ENCODE peak calls at places on chromosomes 12 and 14, in nine cellular contexts. X, Q, C, Y, V, P, R, M and U are unnamed samples.

GRCh38 chr12:39272934-39273770 is 169.8 kb downstream of the KIF21A start:
- DNase-seq in Q (no peak), R (peak), C (peak), M (no peak), P (peak), X (no peak), V (peak), Y (peak), U (no peak)

GRCh38 chr14:59252772-59253500 is 64.5 kb downstream of the DAAM1 start:
- DNase-seq in V (no peak), Y (no peak), M (no peak), Q (no peak), R (no peak), C (peak), X (no peak), P (no peak), U (no peak)

GRCh38 chr14:33120966-33121365 is 182.3 kb downstream of the NPAS3 start:
- DNase-seq in X (no peak), V (no peak), Q (no peak), R (no peak), P (no peak), M (no peak), C (peak), Y (no peak), U (no peak)

GRCh38 chr14:105335735-105336476 is 21.4 kb downstream of the PACS2 start:
- DNase-seq in X (no peak), Y (no peak), R (no peak), Q (no peak), P (no peak), C (no peak), M (no peak), V (no peak), U (no peak)

GRCh38 chr12:58803893-58804292 is 116.4 kb downstream of the LRIG3 start:
- DNase-seq in R (peak), X (no peak), P (peak), C (peak), Q (no peak), M (no peak), Y (no peak), V (no peak), U (no peak)

GRCh38 chr12:128794661-128795529 is 28.9 kb downstream of the SLC15A4 start:
- DNase-seq in Q (no peak), C (no peak), X (no peak), M (peak), V (no peak), R (no peak), P (no peak), Y (peak), U (no peak)

GRCh38 chr12:48789858-48790326 is 1.0 kb upstream of the ADCY6 start:
- DNase-seq in V (no peak), P (no peak), C (no peak), Q (no peak), R (no peak), X (no peak), Y (no peak), M (no peak), U (no peak)

GRCh38 chr12:68162374-68162773 is 2.8 kb upstream of the IFNG start:
- DNase-seq in V (no peak), Y (no peak), C (peak), Q (no peak), X (no peak), M (no peak), R (no peak), P (no peak), U (no peak)

GRCh38 chr12:62631531-62632520 is 165.2 kb downstream of the MON2 start:
- DNase-seq in Y (peak), P (peak), V (peak), Q (peak), M (no peak), C (peak), X (peak), R (peak), U (peak)

GRCh38 chr12:108783446-108783845 is 52.1 kb upstream of the CORO1C start:
- DNase-seq in R (no peak), P (no peak), Q (no peak), C (no peak), V (no peak), Y (no peak), X (no peak), M (no peak), U (no peak)

GRCh38 chr12:102436867-102437266 is 43.5 kb downstream of the IGF1 start:
- DNase-seq in C (no peak), P (no peak), R (no peak), V (no peak), X (no peak), M (no peak), Q (no peak), Y (no peak), U (no peak)

GRCh38 chr14:88729159-88729558 is 63.6 kb downstream of the EML5 start:
- DNase-seq in Y (no peak), X (no peak), R (no peak), Q (no peak), P (no peak), C (no peak), M (no peak), V (no peak), U (no peak)
- TF ChIP-seq CTCF in Y (no peak), X (no peak), R (no peak), Q (no peak), P (peak), C (no peak), M (no peak), V (no peak), U (no peak)

GRCh38 chr14:52551696-52552062 is 626 bp downstream of the TXNDC16 start:
- DNase-seq in M (no peak), P (no peak), Y (peak), X (no peak), Q (no peak), V (no peak), R (peak), C (peak), U (peak)
- TF ChIP-seq CTCF in M (peak), P (peak), Y (peak), X (no peak), Q (peak), V (no peak), R (no peak), C (peak), U (peak)

GRCh38 chr12:113724703-113725556 is 241.2 kb downstream of the RBM19 start:
- DNase-seq in R (no peak), X (no peak), P (no peak), C (no peak), V (no peak), Q (no peak), Y (no peak), M (no peak), U (no peak)
- TF ChIP-seq CTCF in R (no peak), X (no peak), P (no peak), C (no peak), V (no peak), Q (no peak), Y (no peak), M (no peak), U (no peak)

DNA sequence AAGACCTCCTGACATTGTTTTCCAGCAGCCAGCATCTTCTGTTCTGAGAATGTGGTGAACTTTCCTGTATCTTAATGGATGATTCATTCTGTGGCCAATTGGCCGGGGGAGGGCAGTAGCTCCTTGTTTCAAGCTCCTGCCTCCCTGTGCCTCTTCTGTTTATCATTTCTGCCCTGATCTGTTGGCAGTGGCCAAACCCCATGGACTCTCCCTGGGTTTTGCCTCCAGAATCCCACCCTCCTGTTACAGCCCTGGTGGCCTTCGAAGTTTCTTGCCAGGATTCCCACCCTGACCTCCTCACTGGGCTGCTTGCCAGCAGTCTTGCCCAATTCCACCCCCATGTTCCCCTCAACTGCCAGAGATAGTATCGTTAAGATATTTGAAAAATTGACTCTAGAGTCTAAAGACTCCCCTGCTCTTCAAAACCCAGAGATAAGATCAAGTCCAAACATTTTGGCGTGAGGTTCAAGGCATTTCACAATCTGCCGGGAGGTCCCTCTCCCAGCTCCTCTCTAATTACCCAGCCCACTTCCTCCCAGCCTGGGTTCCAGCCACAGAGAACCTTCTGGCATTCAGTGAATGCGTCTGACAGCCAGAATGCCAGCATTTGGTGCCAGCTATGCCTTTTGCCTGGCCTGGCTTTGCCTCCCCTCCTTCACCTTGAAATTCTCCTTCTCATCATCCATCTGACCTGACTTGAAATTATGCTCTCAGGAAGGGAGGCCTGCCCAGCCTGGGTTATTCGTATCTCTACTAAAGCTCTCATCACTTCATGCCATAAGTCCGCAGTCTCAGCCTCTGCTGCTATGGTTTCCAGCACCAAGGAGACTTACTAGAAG is 37.7 kb upstream of the TXNRD1 start:
- DNase-seq in C (peak), P (peak), Y (no peak), M (no peak), V (peak), Q (peak), R (peak), X (peak), U (no peak)
- TF ChIP-seq CTCF in C (peak), P (peak), Y (peak), M (no peak), V (no peak), Q (peak), R (no peak), X (no peak), U (no peak)

DNA sequence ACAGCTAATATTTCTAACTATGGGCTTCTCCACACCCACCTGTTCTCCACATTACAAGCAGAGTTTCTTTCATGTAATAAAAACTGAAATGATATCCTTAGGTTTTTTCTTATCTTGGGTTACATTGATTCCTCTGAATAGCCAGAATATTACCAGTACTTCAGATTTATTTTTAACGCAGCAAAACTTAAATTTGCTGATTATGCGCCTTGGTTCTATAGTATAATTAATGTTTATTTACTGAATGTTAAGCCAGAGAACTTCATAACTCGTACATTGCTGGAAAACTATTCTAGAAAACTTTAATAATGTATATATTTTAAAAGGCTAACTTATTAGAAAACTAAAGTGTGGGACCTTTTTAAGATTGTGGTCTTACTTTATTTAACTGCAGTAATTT is 577.2 kb downstream of the PRKD1 start:
- DNase-seq in Y (no peak), X (no peak), P (no peak), C (no peak), Q (no peak), M (no peak), R (no peak), V (no peak), U (no peak)
- TF ChIP-seq CTCF in Y (no peak), X (no peak), P (no peak), C (no peak), Q (no peak), M (no peak), R (no peak), V (no peak), U (no peak)

DNA sequence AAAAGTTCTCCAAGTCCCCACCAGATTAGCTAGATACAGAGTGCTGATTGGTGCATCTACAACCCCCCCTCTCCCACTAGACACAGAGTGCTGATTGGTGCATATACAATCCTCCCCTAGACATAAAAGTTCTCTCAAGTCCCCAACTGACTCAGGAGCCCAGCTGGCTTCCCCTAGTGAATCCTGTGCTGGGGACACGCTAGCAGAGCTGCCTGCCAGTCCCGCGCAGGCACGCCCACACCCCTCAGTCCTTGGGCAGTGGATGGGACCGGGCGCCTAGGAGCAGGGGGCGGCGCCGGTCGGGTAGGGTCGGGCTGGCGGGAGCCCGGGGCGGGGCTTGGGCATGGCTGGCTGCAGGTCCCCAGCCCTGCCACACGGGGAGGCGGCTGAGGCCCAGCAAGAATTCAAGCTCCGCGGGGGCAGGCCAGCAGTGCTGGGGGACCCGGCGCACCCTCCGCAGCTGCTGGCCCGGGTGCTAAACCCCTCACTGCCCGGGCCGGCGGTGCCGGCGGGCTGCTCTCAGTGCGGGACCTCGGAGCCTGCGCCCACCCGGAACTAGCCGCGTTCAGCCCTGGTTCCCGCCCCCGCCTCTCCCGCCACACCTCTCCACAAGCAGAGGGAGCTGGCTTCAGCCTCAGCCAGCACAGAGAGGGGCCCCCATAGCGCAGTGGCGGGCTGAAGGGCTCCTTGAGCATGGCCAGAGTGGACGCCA is 64.3 kb upstream of the DDHD1 start:
- DNase-seq in V (peak), Q (peak), Y (peak), R (peak), M (peak), P (no peak), C (peak), X (peak), U (peak)
- TF ChIP-seq CTCF in V (peak), Q (peak), Y (peak), R (peak), M (peak), P (peak), C (peak), X (no peak), U (peak)

DNA sequence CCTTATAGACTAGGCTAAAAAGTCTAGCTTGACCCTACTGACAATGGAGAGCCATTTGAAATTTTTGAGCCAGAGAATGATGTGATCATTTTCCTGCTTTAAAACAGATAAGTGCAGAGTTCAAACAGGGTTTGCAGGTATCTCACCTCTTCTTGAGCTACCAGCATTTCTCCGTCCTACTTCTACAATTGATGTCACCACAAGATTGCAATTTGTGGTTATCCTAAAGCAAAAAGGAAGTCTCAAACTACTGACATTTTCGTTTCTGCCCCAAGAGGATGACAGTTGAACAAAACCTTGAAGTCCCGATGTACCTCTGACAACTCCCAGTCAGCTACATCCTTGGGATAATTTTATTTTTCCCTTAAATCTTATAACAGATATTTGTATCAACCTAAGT is 86.7 kb downstream of the PTGER2 start:
- DNase-seq in C (no peak), V (no peak), Q (no peak), X (no peak), M (no peak), Y (peak), P (no peak), R (no peak), U (no peak)
- TF ChIP-seq CTCF in C (no peak), V (no peak), Q (no peak), X (no peak), M (no peak), Y (no peak), P (no peak), R (no peak), U (no peak)